ENCODE peak calls at places on chromosomes 3 and 15, in six cellular contexts. S is body of pancreas; P is K562; J is CD8-positive, alpha-beta T cell; Z is foreskin fibroblast; G is stomach. E is an unnamed sample.

GRCh38 chr3:136860541-136860940 is 1.5 kb upstream of the NCK1 start:
- DNase-seq in P (no peak), S (no peak), Z (peak), J (no peak), G (no peak), E (no peak)

GRCh38 chr3:57128863-57129602 is 36.1 kb downstream of the IL17RD start:
- DNase-seq in J (no peak), G (no peak), S (no peak), Z (peak), P (no peak), E (no peak)

GRCh38 chr3:184811034-184811433 is 932 bp upstream of the VPS8 start:
- DNase-seq in Z (no peak), S (no peak), J (no peak), P (no peak), G (no peak), E (no peak)

GRCh38 chr15:68057758-68058157 is 3.6 kb downstream of the PIAS1 start:
- DNase-seq in S (no peak), G (no peak), P (no peak), J (no peak), Z (no peak), E (no peak)

GRCh38 chr3:128483657-128484403 is 9.2 kb downstream of the GATA2 start:
- DNase-seq in Z (peak), G (no peak), J (no peak), S (no peak), P (no peak), E (no peak)

GRCh38 chr3:88025001-88025552 is 33.7 kb downstream of the CGGBP1 start:
- DNase-seq in G (no peak), S (no peak), J (no peak), P (no peak), Z (no peak), E (no peak)

GRCh38 chr3:69972672-69973071 is 26.9 kb upstream of the SAMMSON start:
- DNase-seq in Z (no peak), P (no peak), J (no peak), G (no peak), S (no peak), E (no peak)

GRCh38 chr3:73437828-73438227 is 186.9 kb downstream of the PDZRN3 start:
- DNase-seq in P (no peak), J (no peak), S (no peak), Z (peak), G (no peak), E (no peak)

GRCh38 chr3:131503328-131503650 is 518 bp upstream of the MRPL3 start:
- DNase-seq in S (no peak), P (no peak), J (no peak), G (no peak), Z (peak), E (no peak)

GRCh38 chr15:30929064-30929669 is 25.5 kb downstream of the FAN1 start:
- DNase-seq in S (peak), P (peak), G (no peak), Z (no peak), J (no peak), E (no peak)

GRCh38 chr3:55405436-55405835 is 81.7 kb downstream of the WNT5A start:
- DNase-seq in G (no peak), P (peak), Z (no peak), S (no peak), J (no peak), E (no peak)

GRCh38 chr15:40463279-40463678 is 7.5 kb upstream of the CHST14 start:
- DNase-seq in S (no peak), G (no peak), P (no peak), J (no peak), Z (no peak), E (no peak)

GRCh38 chr3:46660003-46660402 is 33.5 kb downstream of the ALS2CL start:
- DNase-seq in S (no peak), G (no peak), J (peak), Z (no peak), P (no peak), E (no peak)

GRCh38 chr3:133374706-133375105 is 25.1 kb upstream of the BFSP2 start:
- DNase-seq in Z (no peak), P (no peak), G (no peak), J (no peak), S (no peak), E (no peak)

GRCh38 chr15:28983432-28984311 is 97.9 kb downstream of the APBA2 start:
- DNase-seq in G (no peak), S (no peak), P (peak), J (no peak), Z (no peak), E (no peak)

GRCh38 chr15:37682304-37682703 is 252.1 kb upstream of the TMCO5A start:
- DNase-seq in Z (peak), S (no peak), J (no peak), G (no peak), P (no peak), E (peak)

GRCh38 chr15:65368300-65368617 is 9.5 kb downstream of the IGDCC3 start:
- DNase-seq in G (no peak), Z (no peak), S (no peak), J (no peak), P (no peak), E (no peak)

GRCh38 chr3:95899494-95899893 is 914.9 kb upstream of the EPHA6 start:
- DNase-seq in Z (no peak), G (no peak), P (no peak), J (no peak), S (no peak), E (no peak)

GRCh38 chr3:158573714-158574113 is 2.7 kb downstream of the MLF1 start:
- DNase-seq in J (no peak), P (no peak), S (no peak), Z (peak), G (no peak), E (no peak)

GRCh38 chr15:74958908-74959642 is 2.5 kb upstream of the RPP25 start:
- DNase-seq in P (no peak), S (no peak), J (no peak), Z (no peak), G (no peak), E (no peak)

GRCh38 chr3:152257246-152258074 is 11.3 kb upstream of the MBNL1 start:
- DNase-seq in J (no peak), S (no peak), Z (peak), P (no peak), G (no peak), E (peak)
- H3K4me3 ChIP-seq in J (peak), S (no peak), Z (no peak), P (no peak), G (no peak), E (no peak)

GRCh38 chr3:42172047-42172654 is 81.0 kb downstream of the TRAK1 start:
- DNase-seq in P (no peak), S (no peak), Z (no peak), G (no peak), J (no peak), E (no peak)

GRCh38 chr3:42176635-42177034 is 85.5 kb downstream of the TRAK1 start:
- DNase-seq in Z (no peak), G (no peak), S (no peak), P (no peak), J (no peak), E (no peak)

GRCh38 chr3:42174679-42175660 is 83.8 kb downstream of the TRAK1 start:
- DNase-seq in G (no peak), S (no peak), P (no peak), Z (no peak), J (no peak), E (no peak)

GRCh38 chr3:42175841-42176240 is 84.7 kb downstream of the TRAK1 start:
- DNase-seq in S (no peak), J (no peak), Z (no peak), P (no peak), G (no peak), E (no peak)

GRCh38 chr3:42173307-42173706 is 82.2 kb downstream of the TRAK1 start:
- DNase-seq in J (no peak), S (no peak), Z (no peak), P (no peak), G (no peak), E (no peak)
- H3K4me3 ChIP-seq in J (no peak), S (no peak), Z (no peak), P (no peak), G (no peak), E (no peak)

GRCh38 chr15:82952156-82953081 is at the start of gene HOMER2:
- DNase-seq in S (peak), J (no peak), G (peak), P (peak), Z (peak), E (peak)
- H3K4me3 ChIP-seq in S (peak), J (peak), G (peak), P (no peak), Z (peak), E (peak)

GRCh38 chr3:71101581-71101980 is 481.9 kb downstream of the FOXP1 start:
- DNase-seq in S (no peak), Z (peak), P (no peak), J (no peak), G (no peak), E (no peak)

GRCh38 chr3:71104090-71104489 is 479.4 kb downstream of the FOXP1 start:
- DNase-seq in G (no peak), S (no peak), P (no peak), Z (peak), J (no peak), E (no peak)

GRCh38 chr3:71103430-71103881 is 480.1 kb downstream of the FOXP1 start:
- DNase-seq in G (peak), S (peak), J (no peak), Z (peak), P (no peak), E (no peak)

GRCh38 chr3:71102111-71103039 is 481.2 kb downstream of the FOXP1 start:
- DNase-seq in Z (peak), G (no peak), S (no peak), P (no peak), J (no peak), E (no peak)

GRCh38 chr3:71104586-71104985 is 478.9 kb downstream of the FOXP1 start:
- DNase-seq in G (no peak), P (no peak), Z (no peak), S (no peak), J (no peak), E (no peak)
- H3K4me3 ChIP-seq in G (no peak), P (no peak), Z (no peak), S (no peak), J (no peak), E (no peak)

DNA sequence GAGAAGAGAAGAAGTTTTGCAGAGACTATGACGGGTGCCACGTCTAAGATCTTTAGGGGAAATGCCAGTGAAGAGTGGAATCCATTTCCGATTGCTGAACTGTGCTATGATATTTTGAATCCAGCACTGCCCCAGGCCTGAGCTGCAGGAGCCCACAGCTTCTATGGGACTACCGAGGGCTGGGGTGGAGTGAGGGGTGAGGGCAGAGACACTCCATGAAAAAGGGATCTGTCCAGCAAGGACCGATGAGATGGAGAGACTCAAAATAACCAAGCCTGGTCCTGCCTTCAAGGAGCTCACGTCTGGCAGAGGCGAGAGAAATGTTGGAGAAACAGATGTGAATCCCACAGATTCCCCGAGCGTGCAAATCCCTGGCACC is 79.8 kb upstream of the MEF2A start:
- DNase-seq in J (no peak), Z (no peak), G (no peak), S (no peak), P (no peak), E (no peak)
- H3K4me3 ChIP-seq in J (peak), Z (peak), G (peak), S (no peak), P (no peak), E (no peak)

GRCh38 chr3:193499152-193499551 is 55.5 kb downstream of the ATP13A4 start:
- DNase-seq in G (no peak), P (no peak), J (no peak), Z (no peak), S (no peak), E (no peak)
- H3K4me3 ChIP-seq in G (no peak), P (no peak), J (no peak), Z (no peak), S (no peak), E (no peak)